ENCODE peak calls at places on chromosomes 12 and 14, in five cellular contexts. J, M, Y, E and Z are unnamed samples.

GRCh38 chr12:104263580-104264358 is 39.8 kb upstream of the EID3 start:
- DNase-seq in J (no peak), M (no peak), Y (no peak), E (no peak), Z (no peak)

GRCh38 chr12:69085852-69086251 is 152.9 kb upstream of the CPM start:
- DNase-seq in J (no peak), M (no peak), Y (no peak), E (no peak), Z (no peak)

GRCh38 chr14:43356984-43357545 is 1150.0 kb downstream of the FSCB start:
- DNase-seq in J (no peak), M (no peak), Y (no peak), E (no peak), Z (no peak)

GRCh38 chr14:50395448-50395847 is 1.2 kb downstream of the CDKL1 start:
- DNase-seq in J (no peak), M (no peak), Y (peak; percentile 67), E (no peak), Z (no peak)

GRCh38 chr12:93060666-93061413 is 131.7 kb upstream of the EEA1 start:
- DNase-seq in J (peak; percentile 61), M (peak; percentile 63), Y (no peak), E (peak; percentile 53), Z (no peak)

GRCh38 chr14:34036319-34036761 is 85.5 kb upstream of the EGLN3 start:
- DNase-seq in J (no peak), M (no peak), Y (no peak), E (no peak), Z (no peak)

GRCh38 chr12:102197789-102198188 is at the start of gene PMCH:
- DNase-seq in J (no peak), M (no peak), Y (no peak), E (no peak), Z (no peak)

GRCh38 chr12:92519284-92519683 is 183.5 kb upstream of the PLEKHG7 start:
- DNase-seq in J (no peak), M (no peak), Y (no peak), E (no peak), Z (no peak)

GRCh38 chr14:27553820-27554219 is 956.0 kb upstream of the NOVA1 start:
- DNase-seq in J (no peak), M (no peak), Y (no peak), E (no peak), Z (no peak)

GRCh38 chr12:25590021-25590721 is 37.1 kb upstream of the LMNTD1 start:
- DNase-seq in J (no peak), M (no peak), Y (no peak), E (no peak), Z (no peak)

GRCh38 chr14:68790656-68791077 is 2.2 kb downstream of the ZFP36L1 start:
- DNase-seq in J (no peak), M (no peak), Y (peak; percentile 87), E (peak; percentile 52), Z (no peak)

GRCh38 chr14:55271572-55272414 is 572 bp downstream of the FBXO34 start:
- DNase-seq in J (peak; percentile 65), M (peak; percentile 41), Y (peak; percentile 87), E (peak; percentile 82), Z (peak; percentile 84)

GRCh38 chr12:34396006-34396860 is 373.9 kb downstream of the ALG10 start:
- DNase-seq in J (no peak), M (no peak), Y (peak; percentile 40), E (peak; percentile 32), Z (peak; percentile 0)

GRCh38 chr12:46610754-46611153 is 215.0 kb downstream of the SLC38A4 start:
- DNase-seq in J (no peak), M (no peak), Y (no peak), E (no peak), Z (no peak)

GRCh38 chr12:75378354-75378753 is 12.5 kb upstream of the GLIPR1L2 start:
- DNase-seq in J (no peak), M (no peak), Y (no peak), E (no peak), Z (no peak)

GRCh38 chr14:94775082-94775874 is 5.4 kb upstream of the GSC start:
- DNase-seq in J (no peak), M (no peak), Y (no peak), E (peak; percentile 94), Z (no peak)

GRCh38 chr14:54423991-54424390 is 17.2 kb downstream of the CNIH1 start:
- DNase-seq in J (no peak), M (no peak), Y (no peak), E (no peak), Z (no peak)

GRCh38 chr14:105072892-105073719 is 7.9 kb upstream of the GPR132 start:
- DNase-seq in J (no peak), M (no peak), Y (no peak), E (no peak), Z (no peak)

GRCh38 chr14:105073720-105074600 is 8.7 kb upstream of the GPR132 start:
- DNase-seq in J (peak; percentile 4), M (no peak), Y (no peak), E (no peak), Z (no peak)

GRCh38 chr14:105076296-105076804 is 11.1 kb upstream of the GPR132 start:
- DNase-seq in J (no peak), M (no peak), Y (peak; percentile 85), E (peak; percentile 54), Z (no peak)

GRCh38 chr14:105075364-105076295 is 10.4 kb upstream of the GPR132 start:
- DNase-seq in J (peak; percentile 60), M (no peak), Y (peak; percentile 84), E (peak; percentile 82), Z (no peak)

GRCh38 chr14:105074601-105075053 is 9.4 kb upstream of the GPR132 start:
- DNase-seq in J (peak; percentile 3), M (no peak), Y (no peak), E (no peak), Z (no peak)
- TF ChIP-seq CTCF in J (no peak), M (no peak), Y (no peak), E (no peak), Z (no peak)

GRCh38 chr14:91406982-91407381 is 10.6 kb downstream of the CCDC88C start:
- DNase-seq in J (no peak), M (no peak), Y (no peak), E (no peak), Z (no peak)
- H3K9me3 ChIP-seq in J (no peaks in the 10 kb centered on the region), M (no peaks in the 10 kb centered on the region), Y (no peaks in the 10 kb centered on the region), E (no peaks in the 10 kb centered on the region), Z (no peaks in the 10 kb centered on the region)

DNA sequence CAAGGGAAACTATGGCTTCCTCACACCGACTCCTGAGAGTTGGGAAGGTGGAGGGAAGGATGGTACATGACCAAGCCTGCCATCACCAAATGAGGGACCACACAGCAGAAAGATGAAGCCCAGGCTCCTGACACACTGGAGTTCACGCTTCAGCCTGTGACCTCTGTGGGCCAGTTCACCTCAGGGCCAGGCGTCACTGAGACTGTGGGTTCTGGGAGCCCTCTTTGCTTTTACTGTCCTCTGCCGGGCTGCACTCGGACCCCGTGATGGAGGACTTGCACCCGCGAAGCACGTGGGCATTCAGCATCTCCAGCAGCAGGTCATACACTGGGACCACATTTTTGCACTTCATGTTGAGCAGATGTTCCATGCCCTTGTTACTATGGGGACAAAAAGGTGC is 61.2 kb downstream of the ESR2 start:
- DNase-seq in J (no peak), M (no peak), Y (no peak), E (no peak), Z (no peak)
- H3K4me1 ChIP-seq in J (peaks cover 19% of the 10 kb centered on the region), M (no peaks in the 10 kb centered on the region), Y (no peaks in the 10 kb centered on the region), E (no peaks in the 10 kb centered on the region), Z (no peaks in the 10 kb centered on the region)

DNA sequence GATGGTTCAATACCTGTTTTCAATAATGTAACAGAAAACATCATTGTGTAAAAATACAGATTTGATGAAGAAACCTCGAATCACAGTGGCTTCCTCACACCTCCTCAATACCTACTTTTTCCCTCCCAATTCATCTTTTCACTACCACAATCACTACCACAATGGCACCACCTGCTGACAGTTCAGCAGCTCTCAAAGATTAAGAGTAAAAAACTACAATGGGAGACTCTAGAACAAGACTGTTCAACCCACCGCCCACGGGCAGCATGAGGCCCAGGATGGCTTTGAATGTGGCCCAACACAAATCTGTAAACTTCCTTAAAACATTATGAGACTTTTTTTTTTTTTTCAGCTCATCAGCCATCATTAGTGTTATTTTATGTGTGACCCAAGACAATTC is 15.2 kb downstream of the MED6 start:
- DNase-seq in J (no peak), M (no peak), Y (no peak), E (no peak), Z (no peak)
- TF ChIP-seq CTCF in J (no peak), M (peak; percentile 26), Y (no peak), E (peak; percentile 49), Z (peak; percentile 38)

GRCh38 chr14:19900999-19901398 is 19.4 kb upstream of the OR4K5 start:
- DNase-seq in J (no peak), M (no peak), Y (no peak), E (no peak), Z (no peak)
- H3K9me3 ChIP-seq in J (peaks cover 40% of the 10 kb centered on the region), M (peaks cover 32% of the 10 kb centered on the region), Y (peaks cover 2% of the 10 kb centered on the region), E (peaks cover 88% of the 10 kb centered on the region), Z (peaks cover 6% of the 10 kb centered on the region)

DNA sequence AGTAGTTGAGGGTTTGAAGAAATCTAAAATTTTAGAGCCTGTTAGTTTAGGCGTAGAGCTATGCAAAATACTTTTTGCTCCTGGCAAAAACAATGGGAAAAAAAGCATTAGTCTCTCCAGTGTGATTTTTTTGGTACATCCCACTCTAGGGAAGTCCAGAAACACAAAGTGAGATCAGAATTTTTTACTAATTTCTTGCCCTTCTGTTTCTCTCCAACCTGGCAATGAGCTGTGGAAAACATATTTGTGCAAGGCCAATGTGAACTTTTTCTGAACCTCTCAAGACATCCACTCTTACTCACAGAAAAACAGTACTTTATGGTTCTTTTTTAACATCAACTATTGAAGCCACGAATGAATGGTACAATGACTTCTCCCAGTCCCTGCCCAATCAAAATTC is 56.9 kb upstream of the DCN start:
- DNase-seq in J (no peak), M (no peak), Y (no peak), E (no peak), Z (no peak)
- H3K4me1 ChIP-seq in J (peaks cover 3% of the 10 kb centered on the region), M (no peaks in the 10 kb centered on the region), Y (no peaks in the 10 kb centered on the region), E (no peaks in the 10 kb centered on the region), Z (no peaks in the 10 kb centered on the region)

DNA sequence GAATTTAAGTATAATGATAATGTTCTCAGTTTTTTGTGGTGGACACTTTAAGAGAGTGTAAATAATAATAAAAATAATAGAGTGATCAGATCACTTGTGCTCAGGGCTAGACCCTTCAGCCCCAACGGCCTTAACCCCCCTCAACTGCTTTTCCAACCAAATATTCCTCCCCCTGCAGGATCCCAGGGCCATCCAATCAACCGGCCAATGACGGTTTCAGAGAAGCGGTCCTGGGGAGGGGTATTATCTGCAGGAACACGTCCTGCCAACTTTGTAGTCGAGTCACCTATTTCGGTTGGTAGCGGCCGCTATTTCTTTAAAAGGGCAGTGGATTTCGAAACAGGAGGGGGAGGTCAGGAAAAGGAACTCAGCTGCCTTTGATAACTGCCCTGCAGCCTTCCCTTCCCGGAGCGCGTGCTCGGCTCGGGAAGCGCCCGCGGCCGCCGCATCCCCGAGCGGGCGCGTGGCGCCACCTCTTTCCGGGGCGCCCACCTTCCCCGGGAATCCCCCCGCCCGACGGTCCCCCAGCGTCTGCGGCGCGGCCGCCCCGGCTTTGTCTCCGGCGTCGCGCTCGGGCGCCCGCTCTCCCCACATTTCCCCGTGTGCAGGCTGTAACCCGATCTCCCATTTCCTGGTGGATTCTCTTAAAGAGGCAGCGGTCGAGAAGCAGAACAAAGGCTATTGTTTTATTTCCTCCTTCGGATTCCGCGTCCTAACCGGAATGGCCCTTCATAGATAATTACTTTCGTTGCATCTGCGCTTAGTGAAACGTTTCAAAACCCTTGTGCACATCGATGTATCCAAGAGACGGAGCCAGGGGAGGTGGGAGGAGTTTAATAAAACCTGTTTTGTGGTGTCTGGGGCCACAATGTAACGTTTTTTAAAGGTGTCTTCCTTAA is 711 bp upstream of the ETV6 start:
- DNase-seq in J (peak; percentile 75), M (peak; percentile 81), Y (no peak), E (peak; percentile 92), Z (peak; percentile 78)
- TF ChIP-seq CTCF in J (no peak), M (no peak), Y (no peak), E (peak; percentile 32), Z (no peak)